ENCODE peak calls at places on chromosomes 7 and 10, in eight cellular contexts. C, P, I, A, N, B, K and R are unnamed samples.

GRCh38 chr7:141014091-141014490 is 661 bp downstream of the MRPS33 start:
- DNase-seq in C (no peak), B (no peak), I (no peak), P (peak), K (no peak), N (no peak), A (no peak), R (no peak)

GRCh38 chr10:129244298-129244697 is 222.7 kb upstream of the MGMT start:
- DNase-seq in I (no peak), C (no peak), N (no peak), P (no peak), B (no peak), K (no peak), A (no peak), R (no peak)

GRCh38 chr10:3330687-3331086 is 158.1 kb upstream of the PITRM1 start:
- DNase-seq in C (no peak), B (peak), I (peak), N (peak), A (peak), P (peak), K (peak), R (peak)

GRCh38 chr7:150875791-150876190 is 23.5 kb downstream of the AOC1 start:
- DNase-seq in N (no peak), I (no peak), P (no peak), C (no peak), B (no peak), K (no peak), A (no peak), R (no peak)

GRCh38 chr10:61899997-61900828 is 1.3 kb upstream of the ARID5B start:
- DNase-seq in N (peak), P (peak), A (peak), C (peak), B (peak), K (peak), I (peak), R (no peak)

GRCh38 chr7:36763084-36763807 is 39.0 kb upstream of the AOAH start:
- DNase-seq in A (no peak), P (no peak), C (no peak), B (no peak), K (no peak), I (peak), N (no peak), R (no peak)

GRCh38 chr10:35372329-35372728 is 36.0 kb downstream of the CCNY start:
- DNase-seq in I (peak), K (no peak), P (no peak), B (no peak), A (no peak), C (no peak), N (peak), R (peak)

GRCh38 chr10:59580257-59580863 is 129.3 kb downstream of the SLC16A9 start:
- DNase-seq in A (no peak), B (no peak), K (peak), I (peak), C (no peak), N (no peak), P (peak), R (no peak)

GRCh38 chr7:52309631-52310030 is 725.8 kb upstream of the POM121L12 start:
- DNase-seq in B (no peak), C (no peak), A (no peak), P (no peak), I (no peak), K (no peak), N (no peak), R (no peak)

GRCh38 chr7:22582860-22583640 is 83.1 kb upstream of the STEAP1B start:
- DNase-seq in I (peak), C (no peak), N (peak), A (no peak), B (no peak), K (peak), P (peak), R (peak)

GRCh38 chr10:72738476-72738875 is 46.5 kb downstream of the MCU start:
- DNase-seq in A (no peak), K (no peak), P (peak), N (no peak), C (no peak), I (no peak), B (no peak), R (no peak)

GRCh38 chr7:36343548-36343947 is 46.1 kb upstream of the ANLN start:
- DNase-seq in B (no peak), A (no peak), K (no peak), P (no peak), N (no peak), C (no peak), I (no peak), R (no peak)

GRCh38 chr10:51052152-51052551 is 22.1 kb upstream of the PRKG1 start:
- DNase-seq in N (no peak), I (no peak), P (no peak), B (no peak), C (no peak), K (no peak), A (no peak), R (no peak)

GRCh38 chr7:24913791-24914464 is 66.0 kb downstream of the OSBPL3 start:
- DNase-seq in K (no peak), C (no peak), B (no peak), P (peak), N (no peak), A (no peak), I (no peak), R (no peak)

GRCh38 chr10:107618461-107619093 is 454.1 kb upstream of the SORCS1 start:
- DNase-seq in P (peak), C (no peak), I (no peak), B (no peak), A (no peak), K (no peak), N (peak), R (no peak)

GRCh38 chr7:48090095-48090805 is 1.2 kb downstream of the UPP1 start:
- DNase-seq in K (no peak), B (peak), A (no peak), P (peak), N (peak), I (peak), C (peak), R (no peak)

GRCh38 chr7:102244601-102245000 is 42.1 kb upstream of the SH2B2 start:
- DNase-seq in B (no peak), I (no peak), P (no peak), K (no peak), C (no peak), A (no peak), N (no peak), R (no peak)

GRCh38 chr10:52662255-52662654 is 110.3 kb downstream of the MBL2 start:
- DNase-seq in B (no peak), C (no peak), A (no peak), I (no peak), N (no peak), K (no peak), P (no peak), R (no peak)

GRCh38 chr7:66047426-66047825 is 28.2 kb upstream of the ASL start:
- DNase-seq in N (peak), B (no peak), A (no peak), P (peak), I (peak), C (no peak), K (peak), R (peak)

GRCh38 chr7:73555411-73555982 is 2.0 kb downstream of the BCL7B start:
- DNase-seq in I (no peak), A (no peak), B (no peak), K (no peak), P (no peak), N (no peak), C (no peak), R (no peak)

GRCh38 chr7:72538856-72539255 is 126.7 kb upstream of the CALN1 start:
- DNase-seq in C (no peak), K (no peak), A (no peak), B (no peak), N (no peak), I (no peak), P (no peak), R (no peak)

GRCh38 chr10:71795248-71795647 is 21.9 kb upstream of the VSIR start:
- DNase-seq in N (no peak), P (peak), C (no peak), K (no peak), I (peak), A (no peak), B (no peak), R (no peak)

DNA sequence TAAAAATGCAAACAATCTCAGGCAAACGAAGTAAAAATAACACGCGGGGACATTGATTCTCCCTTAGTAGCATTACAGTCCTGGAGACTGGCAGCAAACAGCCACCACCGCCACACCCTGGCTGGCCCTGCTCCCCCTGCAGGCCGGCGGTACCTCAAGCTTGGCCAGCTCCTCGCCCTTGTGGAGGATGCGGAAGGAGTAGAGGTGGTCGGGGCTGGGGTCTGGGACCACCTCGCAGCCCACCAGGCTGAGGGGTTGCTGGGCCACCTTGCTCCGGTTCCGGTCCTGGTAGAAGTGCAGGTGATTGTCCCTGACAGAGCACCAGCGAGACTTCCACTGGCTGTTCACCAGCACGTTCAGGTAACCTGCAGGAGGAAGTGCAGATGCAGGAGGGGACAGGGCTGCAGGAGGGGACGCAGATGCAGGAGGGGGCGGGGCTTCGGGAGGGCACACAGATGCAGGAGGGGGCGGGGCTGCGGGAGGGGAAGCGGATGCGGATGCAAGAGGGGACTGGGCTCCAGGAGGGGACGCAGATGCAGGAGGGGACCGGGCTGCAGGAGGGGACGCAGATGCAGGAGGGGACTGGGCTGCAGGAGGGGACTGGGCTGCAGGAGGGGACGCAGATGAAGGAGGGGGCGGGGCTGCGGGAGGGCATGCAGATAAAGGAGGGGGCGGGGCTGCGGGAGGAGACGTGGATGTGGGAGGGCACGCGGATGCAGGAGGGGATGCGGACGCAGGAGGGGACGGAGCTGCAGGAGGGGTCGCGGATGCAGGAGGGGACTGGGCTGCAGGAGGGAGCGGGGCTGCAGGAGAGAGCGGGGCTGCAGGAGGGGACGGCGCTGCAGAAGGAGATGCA is 65.7 kb downstream of the VWA2 start:
- DNase-seq in A (no peak), I (no peak), P (no peak), N (no peak), B (peak), K (no peak), C (peak), R (no peak)
- H3K4me3 ChIP-seq in A (peak), I (peak), P (peak), N (no peak), B (peak), K (peak), C (peak), R (peak)

DNA sequence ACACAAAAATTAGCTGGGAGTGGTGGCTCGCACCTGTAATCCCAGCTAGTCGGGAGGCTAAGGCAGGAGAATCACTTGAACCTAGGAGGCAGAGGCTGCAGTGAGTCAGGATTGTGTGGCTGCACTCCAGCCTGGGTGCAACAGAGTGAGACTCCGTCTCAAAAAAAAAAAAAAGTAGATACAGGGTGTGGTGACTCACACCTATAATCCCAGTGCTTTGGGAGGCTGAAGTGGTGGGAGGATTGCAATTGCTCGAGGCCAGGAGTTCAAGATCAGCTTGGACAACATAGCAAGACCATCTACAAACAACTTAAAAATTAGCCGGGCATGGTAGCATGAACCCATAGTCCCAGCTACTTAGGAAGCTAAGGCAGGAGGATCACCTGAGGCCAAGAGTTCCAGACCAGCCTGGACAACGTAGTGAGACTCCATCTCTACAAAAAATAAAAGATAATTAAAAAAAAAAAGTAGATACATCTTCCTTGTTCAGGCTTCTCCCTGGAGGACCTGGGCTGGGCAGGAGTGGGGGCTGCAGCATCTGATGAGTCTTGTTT is 2.0 kb downstream of the MOSPD3 start:
- DNase-seq in P (no peak), B (no peak), C (no peak), K (no peak), A (no peak), I (no peak), N (no peak), R (no peak)
- TF ChIP-seq CTCF in P (no peak), B (no peak), C (no peak), K (no peak), A (no peak), I (no peak), N (no peak), R (no peak)

GRCh38 chr7:5665106-5666025 is 116.1 kb downstream of the RNF216 start:
- DNase-seq in P (peak), B (no peak), I (peak), A (peak), C (peak), N (peak), K (peak), R (peak)

GRCh38 chr7:5662776-5663175 is 118.7 kb downstream of the RNF216 start:
- DNase-seq in I (no peak), K (no peak), N (no peak), C (no peak), A (no peak), B (no peak), P (no peak), R (no peak)

GRCh38 chr7:5657901-5658300 is 123.6 kb downstream of the RNF216 start:
- DNase-seq in P (peak), B (no peak), C (no peak), A (no peak), I (peak), N (peak), K (peak), R (no peak)

GRCh38 chr7:5659584-5659983 is 121.9 kb downstream of the RNF216 start:
- DNase-seq in P (no peak), N (no peak), B (no peak), I (no peak), K (no peak), C (no peak), A (no peak), R (no peak)

DNA sequence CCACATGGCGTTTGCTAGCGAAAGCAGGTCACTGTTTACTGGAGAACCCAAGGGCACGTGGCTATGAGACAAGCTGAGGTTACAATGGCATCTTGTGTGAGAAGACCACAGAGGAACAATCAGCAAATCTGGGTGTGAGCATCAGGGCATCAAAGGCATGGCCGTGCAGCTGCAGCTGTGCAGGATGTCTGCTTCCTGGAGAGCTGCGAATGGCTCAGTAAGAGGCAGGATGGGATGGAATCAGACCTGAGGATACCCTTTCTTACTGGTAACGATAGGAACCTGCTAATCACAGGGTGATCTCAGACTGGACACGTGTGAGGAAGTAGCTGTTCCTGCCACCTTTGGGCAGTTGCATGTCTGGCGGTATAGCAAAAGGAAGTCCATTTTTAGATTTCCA is 119.5 kb downstream of the RNF216 start:
- DNase-seq in K (no peak), N (no peak), C (no peak), I (no peak), A (no peak), B (no peak), P (no peak), R (no peak)
- H3K4me3 ChIP-seq in K (no peak), N (no peak), C (no peak), I (no peak), A (no peak), B (no peak), P (no peak), R (no peak)

DNA sequence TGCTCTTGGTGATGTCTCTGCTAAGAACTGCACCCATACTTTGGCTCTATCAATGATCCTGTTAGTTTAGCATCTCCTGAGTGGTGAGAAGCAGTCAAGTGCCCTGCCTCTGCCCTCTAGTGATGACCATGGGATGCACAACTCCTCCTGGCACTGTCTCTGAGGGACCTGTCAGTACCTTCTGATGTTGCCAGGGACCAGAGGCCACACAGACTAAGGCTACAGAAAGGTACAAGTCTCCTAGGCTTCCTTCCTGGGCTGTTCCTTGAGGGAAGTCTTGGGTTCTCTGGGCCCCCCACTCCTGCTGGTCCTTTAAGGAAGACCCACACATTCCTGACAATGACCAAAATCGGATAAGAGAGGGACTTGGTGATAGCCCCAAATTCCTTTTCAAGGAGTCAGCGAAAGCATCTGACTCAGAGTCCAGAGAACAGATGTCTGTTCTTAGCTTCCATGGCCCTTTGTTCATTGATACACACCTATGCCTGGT is 15.3 kb downstream of the NKX2-3 start:
- DNase-seq in B (no peak), P (peak), N (peak), K (no peak), A (no peak), C (no peak), I (no peak), R (no peak)
- TF ChIP-seq CTCF in B (peak), P (peak), N (peak), K (peak), A (no peak), C (no peak), I (peak), R (peak)

GRCh38 chr10:43166207-43166878 is 28.1 kb downstream of the CSGALNACT2 start:
- DNase-seq in B (no peak), I (no peak), C (no peak), A (no peak), N (peak), P (no peak), K (no peak), R (no peak)
- H3K4me3 ChIP-seq in B (no peak), I (no peak), C (no peak), A (no peak), N (no peak), P (no peak), K (no peak), R (no peak)

GRCh38 chr7:83472376-83472775 is 176.6 kb downstream of the SEMA3E start:
- DNase-seq in K (no peak), B (no peak), I (no peak), N (no peak), P (no peak), C (no peak), A (no peak), R (no peak)

GRCh38 chr7:83476501-83476900 is 172.4 kb downstream of the SEMA3E start:
- DNase-seq in N (no peak), P (no peak), B (no peak), K (no peak), C (no peak), A (no peak), I (no peak), R (no peak)

GRCh38 chr7:83478601-83479000 is 170.3 kb downstream of the SEMA3E start:
- DNase-seq in A (no peak), C (no peak), K (no peak), B (no peak), P (no peak), I (no peak), N (no peak), R (no peak)

GRCh38 chr7:83469491-83469890 is 179.4 kb downstream of the SEMA3E start:
- DNase-seq in A (no peak), N (no peak), P (no peak), K (no peak), I (peak), B (no peak), C (no peak), R (no peak)

GRCh38 chr7:83475403-83475802 is 173.5 kb downstream of the SEMA3E start:
- DNase-seq in C (no peak), K (no peak), I (no peak), P (peak), N (no peak), B (no peak), A (no peak), R (no peak)
- TF ChIP-seq CTCF in C (no peak), K (no peak), I (peak), P (peak), N (no peak), B (no peak), A (no peak), R (no peak)